ENCODE peak calls at places on chromosomes 6 and 20, in five cellular contexts. Q, K, A, O and B are unnamed samples.

GRCh38 chr20:24484081-24484450 is 14.6 kb downstream of the SYNDIG1 start:
- DNase-seq in O (no peak), A (no peak), Q (no peak), K (no peak), B (no peak)

GRCh38 chr6:89251170-89251569 is 34.0 kb upstream of the GABRR1 start:
- DNase-seq in Q (no peak), A (no peak), K (no peak), O (no peak), B (no peak)

GRCh38 chr6:64483956-64484499 is 848.4 kb downstream of the PHF3 start:
- DNase-seq in O (no peak), K (no peak), A (no peak), Q (no peak), B (no peak)

GRCh38 chr20:36542019-36542488 is 735 bp downstream of the MYL9 start:
- DNase-seq in A (peak; percentile 55), K (peak; percentile 46), Q (peak; percentile 62), O (no peak), B (no peak)

GRCh38 chr20:32980131-32980941 is 23.9 kb downstream of the SUN5 start:
- DNase-seq in O (no peak), A (no peak), Q (peak; percentile 95), K (peak; percentile 48), B (no peak)

GRCh38 chr6:83824388-83824801 is 28.8 kb upstream of the RIPPLY2 start:
- DNase-seq in Q (no peak), A (no peak), K (no peak), O (no peak), B (no peak)

GRCh38 chr6:70241991-70242420 is 60.9 kb downstream of the COL9A1 start:
- DNase-seq in Q (no peak), A (no peak), K (peak; percentile 24), O (no peak), B (no peak)

GRCh38 chr6:139402935-139403386 is 28.5 kb upstream of the CITED2 start:
- DNase-seq in O (no peak), A (no peak), Q (no peak), K (no peak), B (no peak)

GRCh38 chr6:70136996-70137395 is 165.9 kb downstream of the COL9A1 start:
- DNase-seq in K (no peak), Q (no peak), O (no peak), A (no peak), B (no peak)

GRCh38 chr6:45911691-45912090 is 104.0 kb downstream of the CLIC5 start:
- DNase-seq in O (no peak), A (no peak), K (no peak), Q (no peak), B (no peak)

GRCh38 chr6:157804448-157805327 is 18.4 kb upstream of the SNX9 start:
- DNase-seq in O (no peak), Q (no peak), A (no peak), K (no peak), B (no peak)

GRCh38 chr6:4192173-4192572 is 56.8 kb upstream of the ECI2 start:
- DNase-seq in A (no peak), O (no peak), K (no peak), Q (no peak), B (no peak)

GRCh38 chr6:57193177-57193576 is 21.1 kb downstream of the BAG2 start:
- DNase-seq in A (no peak), Q (no peak), O (no peak), K (no peak), B (no peak)

GRCh38 chr20:35235881-35236280 is 9.4 kb downstream of the MMP24 start:
- DNase-seq in A (no peak), Q (no peak), K (no peak), O (no peak), B (no peak)

GRCh38 chr20:957544-957943 is 41.4 kb upstream of the ANGPT4 start:
- DNase-seq in Q (no peak), K (no peak), A (no peak), O (no peak), B (no peak)

GRCh38 chr20:12153616-12154015 is 235.9 kb downstream of the BTBD3 start:
- DNase-seq in O (no peak), A (no peak), Q (no peak), K (no peak), B (no peak)

GRCh38 chr6:28357036-28357435 is 7.3 kb downstream of the ZKSCAN3 start:
- DNase-seq in Q (no peak), K (no peak), O (no peak), A (no peak), B (no peak)

GRCh38 chr6:69994251-69994650 is 127.9 kb downstream of the COL19A1 start:
- DNase-seq in K (no peak), A (no peak), O (no peak), Q (no peak), B (no peak)

GRCh38 chr6:168120390-168121307 is 41.6 kb upstream of the FRMD1 start:
- DNase-seq in O (no peak), A (peak; percentile 8), Q (no peak), K (no peak), B (no peak)

GRCh38 chr20:23048283-23049200 is 930 bp downstream of the THBD start:
- DNase-seq in A (no peak), K (no peak), O (peak; percentile 35), Q (no peak), B (no peak)

GRCh38 chr20:36162272-36162966 is 7.9 kb downstream of the EPB41L1 start:
- DNase-seq in A (peak; percentile 81), K (no peak), Q (no peak), O (no peak), B (no peak)

GRCh38 chr6:38270367-38270766 is 369.4 kb downstream of the BTBD9 start:
- DNase-seq in A (no peak), K (no peak), Q (no peak), O (no peak), B (no peak)

GRCh38 chr6:75748743-75749538 is at the start of gene MYO6:
- DNase-seq in A (peak; percentile 92), O (peak; percentile 23), Q (peak; percentile 74), K (peak; percentile 26), B (peak; percentile 4)

GRCh38 chr20:62386383-62387218 is at the start of gene RPS21:
- DNase-seq in O (peak; percentile 57), K (peak; percentile 92), Q (peak; percentile 92), A (peak; percentile 97), B (peak; percentile 77)

GRCh38 chr6:148682990-148683389 is 63.8 kb upstream of the UST start:
- DNase-seq in A (no peak), O (no peak), Q (no peak), K (no peak), B (no peak)

GRCh38 chr20:53865905-53866786 is 204.2 kb downstream of the BCAS1 start:
- DNase-seq in A (peak; percentile 19), O (no peak), K (peak; percentile 59), Q (peak; percentile 63), B (no peak)

GRCh38 chr6:35401514-35401913 is 50.6 kb upstream of the FANCE start:
- DNase-seq in K (no peak), O (no peak), A (no peak), Q (no peak), B (no peak)

GRCh38 chr6:111711476-111711875 is 105.8 kb upstream of the TRAF3IP2 start:
- DNase-seq in K (no peak), Q (peak; percentile 83), O (no peak), A (peak; percentile 59), B (no peak)
- H3K27ac ChIP-seq in K (no peak overlapping the region), Q (peak overlapping the region; percentile 75), O (no peak overlapping the region), A (no peak overlapping the region), B (peak overlapping the region; percentile 26)

DNA sequence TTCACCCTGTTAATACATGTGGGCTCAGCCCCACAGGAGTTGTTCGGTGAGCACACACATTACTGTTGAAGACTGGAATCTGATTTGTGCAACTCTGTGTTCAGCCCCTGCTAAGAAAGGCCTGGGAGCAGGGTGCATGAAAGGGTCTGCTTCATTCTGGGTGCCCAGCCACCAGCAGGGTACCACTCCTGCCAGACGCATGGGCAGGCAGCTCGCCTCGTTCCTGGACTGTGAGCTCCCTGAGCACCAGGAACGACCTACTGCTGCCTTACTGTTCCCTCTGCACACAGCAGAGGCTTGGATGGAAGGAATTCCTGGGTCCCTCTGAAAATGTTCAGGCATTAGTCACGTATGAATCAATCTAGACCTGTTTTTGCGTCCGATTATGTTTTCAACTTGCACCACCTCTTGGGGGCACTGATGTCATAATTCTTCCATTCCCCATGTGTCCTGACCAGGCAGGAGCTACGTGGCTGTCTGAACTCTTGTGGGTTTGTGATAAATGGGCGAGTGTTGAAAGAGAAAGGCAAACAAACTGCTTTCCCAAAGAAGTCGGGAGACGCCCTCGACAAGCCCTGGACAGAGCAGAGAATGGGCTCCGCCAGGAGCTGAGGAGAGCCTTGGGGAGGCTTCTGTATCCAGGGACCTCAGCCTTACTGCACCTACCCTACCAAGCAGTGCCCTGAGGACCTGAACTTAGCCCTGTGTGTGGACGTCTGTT is 123.9 kb downstream of the LY86 start:
- DNase-seq in O (no peak), K (peak; percentile 83), Q (no peak), A (no peak), B (no peak)
- TF ChIP-seq CTCF in O (no peak), K (peak; percentile 76), Q (no peak), A (no peak), B (peak; percentile 12)

GRCh38 chr20:63969851-63970713 is at the start of gene ZNF512B:
- DNase-seq in A (peak; percentile 97), Q (peak; percentile 62), O (no peak), K (peak; percentile 66), B (no peak)

GRCh38 chr20:63966944-63967322 is 2.8 kb downstream of the ZNF512B start:
- DNase-seq in O (no peak), Q (no peak), A (no peak), K (no peak), B (no peak)

GRCh38 chr20:63967330-63968135 is 2.2 kb downstream of the ZNF512B start:
- DNase-seq in Q (no peak), K (no peak), A (no peak), O (no peak), B (no peak)

GRCh38 chr20:63968928-63969760 is 586 bp downstream of the ZNF512B start:
- DNase-seq in A (peak; percentile 86), K (peak; percentile 81), O (no peak), Q (no peak), B (no peak)

GRCh38 chr20:63968136-63968927 is 1.4 kb downstream of the ZNF512B start:
- DNase-seq in A (no peak), Q (no peak), O (no peak), K (no peak), B (no peak)
- H3K27ac ChIP-seq in A (peak overlapping the region; percentile 27), Q (no peak overlapping the region), O (peak overlapping the region; percentile 79), K (peak overlapping the region; percentile 84), B (peak overlapping the region; percentile 82)

GRCh38 chr6:96626749-96627353 is 63.9 kb downstream of the FHL5 start:
- DNase-seq in Q (peak; percentile 30), O (no peak), K (peak; percentile 21), A (peak; percentile 51), B (no peak)
- TF ChIP-seq CTCF in Q (no peak), O (peak; percentile 26), K (peak; percentile 40), A (peak; percentile 67), B (no peak)